ENCODE peak calls at places on chromosomes 4 and X, in four cellular contexts. A, M, C and G are unnamed samples.

GRCh38 chr4:105440890-105441289 is 33.0 kb downstream of the PPA2 start:
- DNase-seq in A (no peak), M (no peak), C (no peak), G (no peak)

GRCh38 chrX:2935364-2935748 is 6.2 kb upstream of the ARSD start:
- DNase-seq in A (no peak), M (no peak), C (no peak), G (no peak)

GRCh38 chrX:11446331-11446730 is 153.1 kb downstream of the AMELX start:
- DNase-seq in A (no peak), M (no peak), C (no peak), G (no peak)

GRCh38 chr4:143397887-143398286 is 61.2 kb downstream of the GAB1 start:
- DNase-seq in A (no peak), M (no peak), C (no peak), G (no peak)

GRCh38 chrX:103607385-103608304 is at the start of gene TCEAL3:
- DNase-seq in A (no peak), M (no peak), C (peak), G (no peak)

GRCh38 chrX:21193196-21193595 is 181.0 kb upstream of the CNKSR2 start:
- DNase-seq in A (no peak), M (no peak), C (no peak), G (no peak)

GRCh38 chrX:12292996-12293765 is 154.9 kb downstream of the FRMPD4 start:
- DNase-seq in A (no peak), M (no peak), C (no peak), G (no peak)

GRCh38 chr4:1767770-1768366 is 25.2 kb upstream of the FGFR3 start:
- DNase-seq in A (no peak), M (no peak), C (no peak), G (no peak)

GRCh38 chrX:105136786-105137185 is 83.7 kb downstream of the TEX13A start:
- DNase-seq in A (no peak), M (no peak), C (no peak), G (no peak)

GRCh38 chrX:24378706-24379105 is 18.3 kb downstream of the SUPT20HL1 start:
- DNase-seq in A (no peak), M (no peak), C (no peak), G (no peak)

GRCh38 chrX:78997870-78998558 is 52.8 kb downstream of the P2RY10 start:
- DNase-seq in A (no peak), M (no peak), C (peak), G (no peak)

GRCh38 chr4:99637174-99637573 is 20.5 kb downstream of the C4orf54 start:
- DNase-seq in A (no peak), M (no peak), C (no peak), G (no peak)

GRCh38 chrX:133984857-133985163 is 584 bp downstream of the GPC3 start:
- DNase-seq in A (no peak), M (no peak), C (no peak), G (no peak)

GRCh38 chr4:175884048-175884447 is 72.0 kb upstream of the GPM6A start:
- DNase-seq in A (no peak), M (no peak), C (no peak), G (no peak)

GRCh38 chr4:123749408-123749807 is 352.8 kb downstream of the SPRY1 start:
- DNase-seq in A (no peak), M (no peak), C (no peak), G (no peak)

GRCh38 chr4:56976878-56977320 is 507 bp downstream of the NOA1 start:
- DNase-seq in A (peak), M (no peak), C (no peak), G (no peak)

GRCh38 chrX:46791927-46792825 is 33.3 kb upstream of the SLC9A7 start:
- DNase-seq in A (peak), M (peak), C (peak), G (peak)

GRCh38 chrX:30881797-30882196 is 7.3 kb downstream of the TAB3 start:
- DNase-seq in A (no peak), M (no peak), C (no peak), G (no peak)

GRCh38 chr4:58935336-58935735 is 1825.2 kb upstream of the IGFBP7 start:
- DNase-seq in A (no peak), M (no peak), C (no peak), G (no peak)

GRCh38 chr4:15551740-15552446 is 82.2 kb downstream of the CC2D2A start:
- DNase-seq in A (no peak), M (no peak), C (no peak), G (no peak)

GRCh38 chrX:78945186-78945912 is at the start of gene P2RY10:
- DNase-seq in A (no peak), M (no peak), C (peak), G (peak)

GRCh38 chrX:39115166-39115565 is 313.9 kb downstream of the MID1IP1 start:
- DNase-seq in A (no peak), M (no peak), C (no peak), G (no peak)

GRCh38 chr4:88162636-88163035 is 4.2 kb upstream of the ABCG2 start:
- DNase-seq in A (no peak), M (no peak), C (no peak), G (no peak)

GRCh38 chr4:168883513-168883912 is 126.5 kb downstream of the CBR4 start:
- DNase-seq in A (no peak), M (no peak), C (no peak), G (no peak)

GRCh38 chrX:121163443-121163842 is 116.0 kb downstream of the GLUD2 start:
- DNase-seq in A (no peak), M (no peak), C (no peak), G (no peak)

GRCh38 chr4:74262522-74262921 is 45.7 kb upstream of the EPGN start:
- DNase-seq in A (no peak), M (no peak), C (no peak), G (no peak)

GRCh38 chr4:141058739-141059507 is 74.3 kb downstream of the RNF150 start:
- DNase-seq in A (no peak), M (peak), C (no peak), G (no peak)

GRCh38 chr4:7641712-7642111 is 207.0 kb upstream of the PSAPL1 start:
- DNase-seq in A (no peak), M (no peak), C (no peak), G (no peak)

GRCh38 chr4:53100801-53101581 is 238.9 kb downstream of the RASL11B start:
- DNase-seq in A (no peak), M (peak), C (no peak), G (no peak)

GRCh38 chr4:15654556-15655222 is 468 bp downstream of the FBXL5 start:
- DNase-seq in A (peak), M (no peak), C (no peak), G (no peak)

GRCh38 chr4:152327606-152328453 is 208.1 kb downstream of the FBXW7 start:
- DNase-seq in A (no peak), M (no peak), C (no peak), G (no peak)

GRCh38 chr4:53895137-53895536 is 169.3 kb downstream of the CHIC2 start:
- DNase-seq in A (no peak), M (no peak), C (no peak), G (no peak)

GRCh38 chr4:80197132-80197573 is at the start of gene PRDM8:
- DNase-seq in A (no peak), M (no peak), C (no peak), G (no peak)

GRCh38 chr4:73856518-73856917 is 3.4 kb downstream of the PF4V1 start:
- DNase-seq in A (no peak), M (peak), C (no peak), G (no peak)

GRCh38 chr4:68869274-68869773 is 53.5 kb downstream of the UGT2B10 start:
- DNase-seq in A (no peak), M (no peak), C (no peak), G (no peak)

GRCh38 chr4:110483516-110483915 is 7.6 kb downstream of the ENPEP start:
- DNase-seq in A (no peak), M (no peak), C (no peak), G (no peak)

GRCh38 chr4:112766422-112766821 is 129.5 kb downstream of the LARP7 start:
- DNase-seq in A (no peak), M (peak), C (no peak), G (no peak)